ENCODE peak calls at places on chromosome 16, in eight cellular contexts. One of them, this sample, is unnamed. For H3K9me3, the result is how much of the 10 kb centered on the place peaks cover.

GRCh38 chr16:69848635-69849545 is 86.8 kb downstream of the WWP2 start:
- DNase-seq in neural progenitor cell: no peak
- DNase-seq in stomach: peak
- DNase-seq in mucosa of descending colon: peak
- DNase-seq in AG04450: peak
- DNase-seq in transverse colon: peak
- DNase-seq in body of pancreas: peak
- DNase-seq in right lobe of liver: peak
- DNase-seq in this sample: no peak

GRCh38 chr16:28494141-28494851 is at the start of gene APOBR:
- DNase-seq in body of pancreas: peak
- DNase-seq in right lobe of liver: peak
- DNase-seq in stomach: peak
- DNase-seq in AG04450: no peak
- DNase-seq in mucosa of descending colon: peak
- DNase-seq in transverse colon: peak
- DNase-seq in neural progenitor cell: no peak
- DNase-seq in this sample: no peak

GRCh38 chr16:24838554-24839266 is 7.1 kb upstream of the SLC5A11 start:
- DNase-seq in mucosa of descending colon: peak
- DNase-seq in right lobe of liver: no peak
- DNase-seq in AG04450: no peak
- DNase-seq in neural progenitor cell: no peak
- DNase-seq in transverse colon: peak
- DNase-seq in stomach: no peak
- DNase-seq in body of pancreas: peak
- DNase-seq in this sample: no peak

GRCh38 chr16:89491974-89492687 is 1.8 kb upstream of the ANKRD11 start:
- DNase-seq in AG04450: no peak
- DNase-seq in body of pancreas: no peak
- DNase-seq in neural progenitor cell: no peak
- DNase-seq in stomach: no peak
- DNase-seq in mucosa of descending colon: no peak
- DNase-seq in transverse colon: no peak
- DNase-seq in right lobe of liver: no peak
- DNase-seq in this sample: no peak

GRCh38 chr16:89322381-89323119 is 105.0 kb downstream of the ZNF778 start:
- DNase-seq in stomach: no peak
- DNase-seq in body of pancreas: no peak
- DNase-seq in transverse colon: no peak
- DNase-seq in neural progenitor cell: peak
- DNase-seq in AG04450: peak
- DNase-seq in mucosa of descending colon: no peak
- DNase-seq in right lobe of liver: peak
- DNase-seq in this sample: no peak

GRCh38 chr16:22220076-22220453 is 14.0 kb downstream of the EEF2K start:
- DNase-seq in mucosa of descending colon: peak
- DNase-seq in stomach: no peak
- DNase-seq in neural progenitor cell: no peak
- DNase-seq in AG04450: no peak
- DNase-seq in right lobe of liver: no peak
- DNase-seq in transverse colon: peak
- DNase-seq in body of pancreas: peak
- DNase-seq in this sample: no peak

GRCh38 chr16:35176449-35176848 is 1717.0 kb downstream of the TP53TG3F start:
- DNase-seq in AG04450: no peak
- DNase-seq in stomach: no peak
- DNase-seq in right lobe of liver: no peak
- DNase-seq in body of pancreas: no peak
- DNase-seq in transverse colon: no peak
- DNase-seq in mucosa of descending colon: no peak
- DNase-seq in neural progenitor cell: no peak
- DNase-seq in this sample: no peak

GRCh38 chr16:88713054-88713453 is 6.8 kb downstream of the CTU2 start:
- DNase-seq in transverse colon: no peak
- DNase-seq in AG04450: no peak
- DNase-seq in neural progenitor cell: no peak
- DNase-seq in stomach: no peak
- DNase-seq in mucosa of descending colon: no peak
- DNase-seq in right lobe of liver: no peak
- DNase-seq in body of pancreas: no peak
- DNase-seq in this sample: no peak

GRCh38 chr16:26569793-26570192 is 496.9 kb upstream of the C16orf82 start:
- DNase-seq in transverse colon: no peak
- DNase-seq in stomach: no peak
- DNase-seq in neural progenitor cell: peak
- DNase-seq in AG04450: no peak
- DNase-seq in body of pancreas: peak
- DNase-seq in right lobe of liver: no peak
- DNase-seq in mucosa of descending colon: no peak
- DNase-seq in this sample: no peak

GRCh38 chr16:72937916-72938315 is 110.0 kb downstream of the ZFHX3 start:
- DNase-seq in stomach: no peak
- DNase-seq in transverse colon: no peak
- DNase-seq in body of pancreas: no peak
- DNase-seq in neural progenitor cell: no peak
- DNase-seq in AG04450: no peak
- DNase-seq in mucosa of descending colon: no peak
- DNase-seq in right lobe of liver: no peak
- DNase-seq in this sample: no peak

GRCh38 chr16:85563515-85564276 is 49.4 kb upstream of the GSE1 start:
- DNase-seq in AG04450: no peak
- DNase-seq in neural progenitor cell: no peak
- DNase-seq in body of pancreas: peak
- DNase-seq in mucosa of descending colon: peak
- DNase-seq in right lobe of liver: peak
- DNase-seq in transverse colon: peak
- DNase-seq in stomach: peak
- DNase-seq in this sample: no peak

GRCh38 chr16:1494129-1494640 is 1.0 kb downstream of the TELO2 start:
- DNase-seq in mucosa of descending colon: peak
- DNase-seq in body of pancreas: no peak
- DNase-seq in transverse colon: peak
- DNase-seq in AG04450: peak
- DNase-seq in stomach: peak
- DNase-seq in neural progenitor cell: peak
- DNase-seq in right lobe of liver: peak
- DNase-seq in this sample: peak
- H3K4me3 ChIP-seq in mucosa of descending colon: peak
- H3K4me3 ChIP-seq in body of pancreas: no peak
- H3K4me3 ChIP-seq in transverse colon: peak
- H3K4me3 ChIP-seq in AG04450: peak
- H3K4me3 ChIP-seq in stomach: peak
- H3K4me3 ChIP-seq in neural progenitor cell: peak
- H3K4me3 ChIP-seq in right lobe of liver: peak
- H3K4me3 ChIP-seq in this sample: peak

GRCh38 chr16:3295783-3296182 is 9.4 kb downstream of the TIGD7 start:
- DNase-seq in body of pancreas: no peak
- DNase-seq in right lobe of liver: no peak
- DNase-seq in mucosa of descending colon: no peak
- DNase-seq in neural progenitor cell: no peak
- DNase-seq in stomach: no peak
- DNase-seq in AG04450: no peak
- DNase-seq in transverse colon: no peak
- DNase-seq in this sample: no peak

GRCh38 chr16:3292604-3293003 is 9.3 kb downstream of the ZNF263 start:
- DNase-seq in transverse colon: no peak
- DNase-seq in AG04450: no peak
- DNase-seq in stomach: no peak
- DNase-seq in body of pancreas: no peak
- DNase-seq in right lobe of liver: no peak
- DNase-seq in neural progenitor cell: no peak
- DNase-seq in mucosa of descending colon: no peak
- DNase-seq in this sample: no peak

GRCh38 chr16:3289998-3290673 is 6.8 kb downstream of the ZNF263 start:
- DNase-seq in neural progenitor cell: no peak
- DNase-seq in AG04450: no peak
- DNase-seq in mucosa of descending colon: no peak
- DNase-seq in right lobe of liver: no peak
- DNase-seq in stomach: no peak
- DNase-seq in body of pancreas: no peak
- DNase-seq in transverse colon: no peak
- DNase-seq in this sample: no peak

GRCh38 chr16:3295209-3295608 is 10.0 kb downstream of the TIGD7 start:
- DNase-seq in right lobe of liver: no peak
- DNase-seq in transverse colon: no peak
- DNase-seq in neural progenitor cell: no peak
- DNase-seq in AG04450: no peak
- DNase-seq in mucosa of descending colon: no peak
- DNase-seq in body of pancreas: no peak
- DNase-seq in stomach: no peak
- DNase-seq in this sample: no peak
- H3K9me3 ChIP-seq in right lobe of liver: under half
- H3K9me3 ChIP-seq in transverse colon: half or more
- H3K9me3 ChIP-seq in neural progenitor cell: under half
- H3K9me3 ChIP-seq in AG04450: half or more
- H3K9me3 ChIP-seq in mucosa of descending colon: half or more
- H3K9me3 ChIP-seq in body of pancreas: half or more
- H3K9me3 ChIP-seq in stomach: half or more
- H3K9me3 ChIP-seq in this sample: under half

DNA sequence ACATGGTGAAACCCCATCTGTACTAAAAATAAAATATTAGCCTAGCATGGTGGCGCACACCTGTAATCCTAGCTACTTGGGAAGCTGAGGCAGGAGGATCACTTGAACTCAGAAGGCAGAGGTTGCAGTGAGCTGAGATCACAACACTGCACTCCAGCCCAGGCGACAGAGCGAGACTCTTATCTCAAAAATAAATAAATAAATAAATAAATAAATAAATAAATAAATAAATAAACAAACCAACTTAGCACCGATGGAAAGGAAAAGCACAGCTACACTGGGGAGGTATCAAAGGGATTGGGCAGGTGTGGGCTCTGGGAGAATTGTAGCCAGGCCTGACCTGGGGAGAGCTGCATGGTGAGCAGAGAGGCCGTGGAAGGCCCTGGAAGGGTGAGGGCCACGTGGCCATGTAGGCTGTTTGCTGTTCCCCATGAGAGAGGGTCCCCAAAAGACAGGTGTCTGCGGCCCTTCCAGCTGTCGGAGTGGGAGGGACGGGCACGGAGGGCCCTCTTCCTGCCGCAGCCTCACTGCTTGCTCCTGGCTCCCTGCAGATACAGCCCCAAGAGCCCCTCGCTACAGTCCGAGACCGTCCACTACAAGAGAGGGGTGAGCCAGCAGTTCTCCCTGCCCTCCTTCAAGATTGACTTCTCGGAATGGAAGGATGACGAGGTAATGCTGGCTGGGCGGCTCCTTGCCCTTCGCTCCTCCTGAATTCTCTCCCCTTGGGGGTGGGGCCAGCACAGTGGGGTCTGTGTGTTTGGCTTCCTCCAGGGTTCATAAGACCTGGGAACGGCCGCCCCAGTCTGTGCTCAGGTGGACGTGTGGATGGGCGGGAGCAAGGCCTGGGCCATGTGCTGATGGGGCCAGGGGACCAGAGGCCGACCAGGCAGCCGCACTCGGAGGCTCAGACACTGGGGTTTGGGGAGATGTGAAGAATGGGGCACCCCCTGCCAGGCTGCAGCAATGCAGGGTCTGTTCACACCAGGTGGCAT is 32.4 kb downstream of the MGRN1 start:
- DNase-seq in stomach: no peak
- DNase-seq in AG04450: no peak
- DNase-seq in neural progenitor cell: no peak
- DNase-seq in body of pancreas: no peak
- DNase-seq in right lobe of liver: no peak
- DNase-seq in transverse colon: no peak
- DNase-seq in mucosa of descending colon: no peak
- DNase-seq in this sample: no peak
- TF ChIP-seq CTCF in stomach: no peak
- TF ChIP-seq CTCF in AG04450: no peak
- TF ChIP-seq CTCF in neural progenitor cell: no peak
- TF ChIP-seq CTCF in body of pancreas: no peak
- TF ChIP-seq CTCF in right lobe of liver: no peak
- TF ChIP-seq CTCF in transverse colon: no peak
- TF ChIP-seq CTCF in mucosa of descending colon: no peak
- TF ChIP-seq CTCF in this sample: no peak

GRCh38 chr16:54482892-54483574 is 196.4 kb upstream of the IRX3 start:
- DNase-seq in right lobe of liver: no peak
- DNase-seq in neural progenitor cell: no peak
- DNase-seq in transverse colon: no peak
- DNase-seq in AG04450: no peak
- DNase-seq in mucosa of descending colon: no peak
- DNase-seq in stomach: peak
- DNase-seq in body of pancreas: no peak
- DNase-seq in this sample: no peak
- H3K4me3 ChIP-seq in right lobe of liver: no peak
- H3K4me3 ChIP-seq in neural progenitor cell: no peak
- H3K4me3 ChIP-seq in transverse colon: no peak
- H3K4me3 ChIP-seq in AG04450: no peak
- H3K4me3 ChIP-seq in mucosa of descending colon: no peak
- H3K4me3 ChIP-seq in stomach: no peak
- H3K4me3 ChIP-seq in body of pancreas: no peak
- H3K4me3 ChIP-seq in this sample: no peak

This sample was measured in RWPE2.